ENCODE peak calls at places on chromosomes 16 and 17, in nine cellular contexts. U, O, I, K, J, H, V, A and X are unnamed samples.

GRCh38 chr17:64315032-64315490 is 52.0 kb upstream of the TEX2 start:
- DNase-seq in H (no peak), A (no peak), I (no peak), U (no peak), J (no peak), V (no peak), O (no peak), K (peak), X (no peak)

GRCh38 chr16:67441289-67441753 is 10.4 kb downstream of the HSD11B2 start:
- DNase-seq in H (no peak), A (no peak), O (no peak), J (no peak), U (no peak), V (no peak), I (no peak), K (no peak), X (no peak)

GRCh38 chr17:2192367-2193028 is 111.1 kb downstream of the SMG6 start:
- DNase-seq in I (peak), K (peak), V (no peak), O (peak), J (peak), H (peak), U (peak), A (no peak), X (no peak)

GRCh38 chr16:2513405-2514332 is at the start of gene ATP6V0C:
- DNase-seq in V (peak), U (peak), H (peak), O (peak), A (peak), K (peak), J (peak), I (peak), X (peak)

GRCh38 chr17:50918933-50919296 is 52.8 kb upstream of the TOB1 start:
- DNase-seq in H (no peak), V (no peak), J (no peak), O (peak), K (peak), A (no peak), U (no peak), I (peak), X (no peak)

GRCh38 chr16:10126686-10127085 is 55.5 kb downstream of the GRIN2A start:
- DNase-seq in J (peak), K (no peak), O (no peak), V (no peak), H (no peak), U (no peak), I (peak), A (no peak), X (no peak)

GRCh38 chr16:75198135-75198600 is 8.8 kb downstream of the CTRB2 start:
- DNase-seq in V (no peak), J (no peak), O (peak), K (peak), U (no peak), A (no peak), I (peak), H (no peak), X (no peak)

GRCh38 chr16:57620316-57621231 is 7.9 kb upstream of the ADGRG1 start:
- DNase-seq in V (no peak), I (no peak), H (no peak), K (no peak), A (no peak), J (no peak), O (no peak), U (peak), X (no peak)

GRCh38 chr17:13420294-13421277 is 181.1 kb downstream of the HS3ST3A1 start:
- DNase-seq in O (no peak), V (no peak), K (peak), I (peak), A (no peak), H (peak), U (peak), J (no peak), X (no peak)

GRCh38 chr17:83196973-83197880 is 117.8 kb downstream of the METRNL start:
- DNase-seq in V (no peak), A (no peak), O (no peak), K (peak), J (no peak), H (no peak), I (no peak), U (no peak), X (no peak)

GRCh38 chr16:85503642-85504224 is 109.4 kb upstream of the GSE1 start:
- DNase-seq in H (no peak), V (no peak), J (no peak), A (no peak), O (no peak), K (no peak), I (no peak), U (no peak), X (no peak)

GRCh38 chr16:25692307-25692706 is 548 bp downstream of the HS3ST4 start:
- DNase-seq in U (no peak), K (no peak), A (no peak), O (peak), V (peak), I (no peak), H (no peak), J (no peak), X (peak)

GRCh38 chr17:76051571-76051970 is 20.7 kb downstream of the SRP68 start:
- DNase-seq in U (no peak), K (no peak), I (no peak), V (no peak), J (no peak), O (no peak), A (no peak), H (no peak), X (no peak)

GRCh38 chr17:55068862-55069771 is 100.6 kb downstream of the STXBP4 start:
- DNase-seq in I (no peak), H (no peak), K (no peak), O (no peak), J (no peak), U (no peak), V (no peak), A (no peak), X (no peak)

GRCh38 chr17:16980813-16981731 is 9.2 kb upstream of the TNFRSF13B start:
- DNase-seq in O (no peak), I (no peak), J (no peak), U (no peak), A (no peak), H (no peak), K (no peak), V (no peak), X (peak)

GRCh38 chr17:35666967-35667552 is 64.4 kb upstream of the RASL10B start:
- DNase-seq in A (no peak), I (peak), U (no peak), H (no peak), O (no peak), J (no peak), V (no peak), K (no peak), X (no peak)

GRCh38 chr16:8109510-8110369 is 480.6 kb downstream of the TMEM114 start:
- DNase-seq in U (no peak), H (peak), O (no peak), J (no peak), V (no peak), A (no peak), K (no peak), I (no peak), X (no peak)

GRCh38 chr17:29133146-29133713 is 47.0 kb downstream of the MYO18A start:
- DNase-seq in I (peak), H (peak), J (no peak), O (no peak), A (no peak), V (no peak), K (peak), U (no peak), X (no peak)

GRCh38 chr17:62658136-62658535 is 30.7 kb downstream of the MRC2 start:
- DNase-seq in K (no peak), U (no peak), O (no peak), I (no peak), V (no peak), A (no peak), J (no peak), H (no peak), X (no peak)

GRCh38 chr17:43736389-43736788 is 22.2 kb downstream of the SOST start:
- DNase-seq in U (no peak), I (no peak), O (no peak), H (no peak), A (no peak), V (no peak), K (no peak), J (no peak), X (no peak)

GRCh38 chr16:73043828-73044493 is 4.0 kb downstream of the ZFHX3 start:
- DNase-seq in U (no peak), J (no peak), I (peak), H (no peak), O (no peak), A (no peak), K (no peak), V (no peak), X (no peak)

GRCh38 chr17:57735707-57736106 is 9.4 kb downstream of the CCDC182 start:
- DNase-seq in U (no peak), V (no peak), O (peak), I (no peak), J (no peak), A (no peak), K (no peak), H (peak), X (no peak)

GRCh38 chr17:28667870-28668269 is 5.9 kb downstream of the SUPT6H start:
- DNase-seq in J (no peak), A (no peak), I (no peak), U (no peak), H (no peak), O (no peak), K (no peak), V (no peak), X (no peak)

GRCh38 chr17:49567871-49568694 is 7.6 kb upstream of the NXPH3 start:
- DNase-seq in I (peak), H (peak), K (peak), U (no peak), O (peak), A (peak), J (no peak), V (peak), X (peak)

GRCh38 chr17:77864234-77865108 is 94.0 kb upstream of the TNRC6C start:
- DNase-seq in U (no peak), V (no peak), O (peak), I (no peak), J (no peak), A (no peak), H (no peak), K (no peak), X (no peak)

GRCh38 chr16:1206326-1206725 is 18.7 kb downstream of the TPSG1 start:
- DNase-seq in H (no peak), A (no peak), U (no peak), V (no peak), O (no peak), K (no peak), I (no peak), J (no peak), X (no peak)
- TF ChIP-seq CTCF in H (no peak), A (no peak), U (no peak), V (no peak), O (no peak), K (no peak), I (no peak), J (no peak), X (no peak)

GRCh38 chr16:23013484-23013883 is 135.8 kb downstream of the USP31 start:
- DNase-seq in K (no peak), O (no peak), H (peak), J (no peak), I (peak), U (no peak), V (no peak), A (no peak), X (no peak)
- TF ChIP-seq CTCF in K (no peak), O (peak), H (peak), J (no peak), I (no peak), U (peak), V (no peak), A (peak), X (no peak)

DNA sequence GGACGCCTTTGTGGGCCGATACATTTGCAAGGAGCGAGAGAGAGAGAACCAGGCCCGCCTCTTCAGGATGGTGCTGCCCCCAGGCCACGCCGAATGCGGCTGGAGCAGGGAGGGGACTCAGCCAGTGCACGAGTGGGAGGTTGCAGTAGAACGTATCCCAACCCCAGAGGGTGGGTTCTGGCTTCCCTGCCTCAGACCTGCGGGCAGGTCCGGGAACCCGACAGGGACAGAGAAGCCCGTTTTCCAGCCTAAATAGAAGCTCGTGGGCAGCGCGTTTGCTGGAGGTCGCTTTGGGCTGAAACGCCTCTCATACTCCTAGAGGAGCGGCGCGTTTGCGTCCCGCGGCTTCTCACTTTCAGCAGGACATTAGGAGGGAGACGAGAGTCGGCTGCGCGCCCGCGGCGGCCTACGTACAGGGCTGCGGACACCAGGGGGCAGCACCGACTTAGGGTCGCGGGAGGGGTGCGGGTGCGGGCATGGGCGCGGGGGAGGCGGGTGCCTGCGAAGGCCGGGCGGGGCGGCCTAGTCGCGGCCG is 11.0 kb downstream of the TBX2 start:
- DNase-seq in V (peak), J (no peak), A (peak), I (peak), O (peak), K (peak), H (peak), U (peak), X (peak)
- TF ChIP-seq CTCF in V (peak), J (peak), A (peak), I (peak), O (peak), K (peak), H (no peak), U (peak), X (peak)

GRCh38 chr16:56267888-56268287 is 76.6 kb downstream of the GNAO1 start:
- DNase-seq in I (no peak), K (no peak), A (no peak), H (no peak), O (no peak), V (no peak), J (no peak), U (no peak), X (no peak)

GRCh38 chr16:56270828-56271227 is 79.5 kb downstream of the GNAO1 start:
- DNase-seq in U (no peak), I (no peak), O (no peak), K (no peak), H (no peak), A (no peak), V (no peak), J (no peak), X (no peak)

GRCh38 chr16:56269276-56269675 is 78.0 kb downstream of the GNAO1 start:
- DNase-seq in H (no peak), K (no peak), U (no peak), I (no peak), J (no peak), O (no peak), A (no peak), V (no peak), X (no peak)

GRCh38 chr16:56268799-56269198 is 77.5 kb downstream of the GNAO1 start:
- DNase-seq in K (no peak), O (no peak), H (no peak), J (no peak), A (no peak), U (no peak), V (no peak), I (no peak), X (no peak)

DNA sequence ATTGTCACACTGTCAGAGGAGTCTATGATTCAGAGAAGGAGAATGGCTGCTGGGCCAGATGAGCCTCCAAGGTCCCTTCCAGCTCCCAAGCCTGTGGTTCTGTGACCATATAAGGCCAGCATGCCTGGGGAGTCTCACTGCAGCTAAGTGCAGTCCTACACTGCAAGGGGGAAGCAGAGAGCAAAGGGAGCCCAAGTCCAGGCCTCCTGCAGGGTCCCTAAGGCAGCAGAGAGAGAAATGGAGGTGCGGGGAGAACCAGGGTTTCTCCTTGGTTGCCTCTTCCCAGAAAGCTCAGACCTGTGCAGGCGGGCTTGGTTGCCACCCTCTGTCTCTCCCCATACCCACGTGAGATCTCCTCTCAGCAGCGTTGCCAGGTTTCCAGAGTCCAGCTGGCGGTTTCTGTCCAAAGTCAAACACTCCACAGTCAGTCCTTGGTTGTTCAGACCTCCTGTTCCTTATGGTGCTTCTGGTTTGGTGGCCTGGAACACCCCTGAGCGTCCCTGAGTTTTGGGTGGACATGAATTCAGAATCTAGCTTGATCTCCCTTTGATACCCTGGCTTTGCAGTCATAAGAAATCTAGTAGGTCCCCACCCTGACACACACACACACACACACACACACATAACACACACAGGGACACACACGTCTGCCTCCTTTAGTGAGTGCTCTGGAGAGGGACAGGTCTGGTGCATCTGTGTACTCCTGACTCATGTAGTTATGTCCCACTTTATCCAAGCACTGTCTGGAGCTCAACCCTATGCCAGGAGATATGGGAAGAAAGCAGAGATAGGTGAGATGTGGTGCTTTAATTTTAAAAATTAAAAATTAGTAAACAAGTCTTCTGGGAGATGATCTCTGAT is 78.8 kb downstream of the GNAO1 start:
- DNase-seq in A (no peak), K (peak), U (no peak), H (peak), I (peak), J (no peak), O (no peak), V (peak), X (no peak)
- TF ChIP-seq CTCF in A (no peak), K (peak), U (no peak), H (no peak), I (peak), J (peak), O (no peak), V (no peak), X (no peak)

GRCh38 chr17:74981979-74982662 is 5.3 kb upstream of the CDR2L start:
- DNase-seq in K (peak), J (no peak), V (peak), H (peak), A (peak), O (peak), U (no peak), I (peak), X (peak)
- TF ChIP-seq CTCF in K (no peak), J (no peak), V (no peak), H (peak), A (peak), O (peak), U (no peak), I (peak), X (no peak)

DNA sequence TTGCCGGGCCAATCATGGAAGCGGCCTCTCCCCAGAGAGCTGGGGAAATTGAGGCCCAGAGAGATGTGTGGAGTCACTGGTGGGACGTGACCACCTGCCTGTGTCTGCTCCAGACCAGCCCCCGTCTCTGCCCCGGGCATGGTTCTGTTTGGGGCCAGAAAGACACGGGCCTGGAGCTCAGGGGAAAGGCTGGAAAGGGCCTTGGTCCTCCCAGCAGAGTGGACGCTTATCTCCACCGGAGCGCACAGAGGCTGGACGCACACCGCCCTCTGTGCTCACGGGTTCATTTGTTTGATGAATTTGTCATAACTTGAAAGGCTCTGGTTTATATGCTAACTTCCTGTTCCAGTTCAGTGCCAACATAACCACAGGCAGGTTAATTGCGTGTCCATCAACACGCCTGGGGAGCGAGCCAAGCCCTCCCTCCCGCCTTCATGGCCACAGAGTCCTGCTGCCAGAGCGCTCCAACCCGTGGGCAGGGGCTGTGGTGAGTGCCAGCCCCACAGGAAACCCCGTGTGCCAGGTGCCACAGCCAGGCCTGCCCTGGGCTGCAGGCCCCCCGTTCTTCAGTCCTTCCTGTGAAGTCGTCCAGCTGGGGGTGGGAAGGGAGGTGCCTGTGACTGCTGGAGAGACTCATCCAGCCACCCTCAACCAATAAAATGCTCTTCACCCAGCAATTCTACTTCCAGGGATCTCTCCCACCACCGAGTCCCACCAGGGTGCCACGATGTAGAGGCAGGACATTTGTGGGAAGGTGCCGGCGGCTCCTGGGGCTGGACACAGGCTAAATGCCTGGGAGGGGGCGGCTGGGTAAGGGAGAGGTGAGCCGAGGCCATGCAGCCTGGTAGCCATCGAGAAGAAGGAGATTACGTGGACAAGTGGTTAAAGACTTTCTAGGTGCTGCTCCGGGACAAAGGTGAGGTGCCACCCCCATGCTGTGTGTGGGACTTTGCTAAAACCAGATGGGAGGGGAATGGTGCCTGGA is 29.4 kb upstream of the BAHCC1 start:
- DNase-seq in V (no peak), I (peak), J (peak), A (no peak), K (peak), O (peak), U (peak), H (no peak), X (no peak)
- TF ChIP-seq CTCF in V (no peak), I (no peak), J (no peak), A (no peak), K (no peak), O (no peak), U (peak), H (no peak), X (no peak)

DNA sequence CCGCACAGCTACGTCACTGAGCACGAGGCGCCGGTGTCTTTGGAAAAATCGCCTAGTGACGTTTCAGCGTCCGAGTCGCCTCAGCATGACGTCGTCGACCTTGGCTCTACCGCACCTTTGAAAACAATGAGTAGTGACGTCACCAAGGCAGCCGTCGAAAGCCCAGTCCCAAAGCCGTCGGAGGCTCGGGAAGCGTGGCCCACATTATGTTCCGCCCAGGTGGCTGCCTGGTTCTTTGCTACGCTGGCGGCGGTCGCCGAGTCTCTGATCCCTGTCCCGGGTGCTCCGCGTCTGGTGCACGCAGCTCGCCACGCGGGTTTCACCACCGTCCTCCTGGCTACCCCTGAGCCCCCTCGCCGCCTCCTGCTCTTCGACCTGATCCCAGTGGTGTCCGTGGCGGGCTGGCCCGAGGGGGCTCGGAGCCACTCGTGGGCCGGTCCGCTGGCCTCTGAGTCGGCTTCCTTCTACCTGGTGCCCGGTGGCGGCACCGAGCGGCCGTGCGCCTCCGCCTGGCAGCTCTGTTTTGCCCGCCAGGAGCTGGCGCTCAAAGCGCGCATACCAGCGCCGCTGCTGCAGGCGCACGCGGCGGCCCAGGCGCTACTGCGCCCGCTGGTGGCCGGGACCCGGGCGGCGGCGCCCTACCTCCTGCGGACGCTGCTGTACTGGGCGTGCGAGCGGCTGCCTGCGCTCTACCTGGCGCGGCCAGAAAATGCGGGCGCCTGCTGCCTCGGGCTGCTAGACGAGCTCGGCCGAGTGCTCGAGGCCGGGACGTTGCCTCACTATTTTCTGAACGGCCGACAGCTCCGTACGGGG is 1.5 kb downstream of the TMEM102 start:
- DNase-seq in I (peak), V (peak), J (no peak), U (peak), A (peak), O (peak), K (peak), H (peak), X (peak)
- TF ChIP-seq CTCF in I (peak), V (peak), J (peak), U (peak), A (peak), O (peak), K (no peak), H (peak), X (peak)